ENCODE peak calls at places on chromosome 21, in five cellular contexts. One of them, this sample, is unnamed.

GRCh38 chr21:25496825-25497482 is 110.3 kb downstream of the MRPL39 start:
- DNase-seq in GM12878: no peak
- DNase-seq in fibroblast of lung: peak
- DNase-seq in SK-N-SH: no peak
- DNase-seq in neural progenitor cell: no peak
- DNase-seq in this sample: no peak

GRCh38 chr21:43697758-43698643 is 20.9 kb upstream of the PDXK start:
- DNase-seq in GM12878: no peak
- DNase-seq in fibroblast of lung: peak
- DNase-seq in SK-N-SH: no peak
- DNase-seq in neural progenitor cell: no peak
- DNase-seq in this sample: peak

GRCh38 chr21:34935868-34936267 is 113.2 kb downstream of the RUNX1 start:
- DNase-seq in GM12878: no peak
- DNase-seq in fibroblast of lung: peak
- DNase-seq in SK-N-SH: no peak
- DNase-seq in neural progenitor cell: no peak
- DNase-seq in this sample: no peak

GRCh38 chr21:42770717-42771502 is 108.4 kb downstream of the WDR4 start:
- DNase-seq in GM12878: no peak
- DNase-seq in fibroblast of lung: no peak
- DNase-seq in SK-N-SH: no peak
- DNase-seq in neural progenitor cell: no peak
- DNase-seq in this sample: peak

GRCh38 chr21:42092805-42093590 is 21.9 kb downstream of the UMODL1 start:
- DNase-seq in GM12878: no peak
- DNase-seq in fibroblast of lung: peak
- DNase-seq in SK-N-SH: no peak
- DNase-seq in neural progenitor cell: no peak
- DNase-seq in this sample: peak

GRCh38 chr21:38913120-38913975 is 107.6 kb downstream of the ETS2 start:
- DNase-seq in GM12878: no peak
- DNase-seq in fibroblast of lung: peak
- DNase-seq in SK-N-SH: peak
- DNase-seq in neural progenitor cell: peak
- DNase-seq in this sample: peak

GRCh38 chr21:44392916-44393315 is 39.5 kb downstream of the TRPM2 start:
- DNase-seq in GM12878: no peak
- DNase-seq in fibroblast of lung: no peak
- DNase-seq in SK-N-SH: peak
- DNase-seq in neural progenitor cell: peak
- DNase-seq in this sample: no peak

GRCh38 chr21:44598031-44598430 is 2.4 kb upstream of the KRTAP10-7 start:
- DNase-seq in GM12878: no peak
- DNase-seq in fibroblast of lung: peak
- DNase-seq in SK-N-SH: no peak
- DNase-seq in neural progenitor cell: peak
- DNase-seq in this sample: no peak

GRCh38 chr21:42398414-42399030 is 2.7 kb upstream of the TMPRSS3 start:
- DNase-seq in GM12878: no peak
- DNase-seq in fibroblast of lung: no peak
- DNase-seq in SK-N-SH: no peak
- DNase-seq in neural progenitor cell: no peak
- DNase-seq in this sample: no peak

GRCh38 chr21:42003051-42003461 is 7.1 kb downstream of the ZBTB21 start:
- DNase-seq in GM12878: no peak
- DNase-seq in fibroblast of lung: peak
- DNase-seq in SK-N-SH: no peak
- DNase-seq in neural progenitor cell: no peak
- DNase-seq in this sample: no peak

GRCh38 chr21:42781981-42782722 is 97.2 kb downstream of the WDR4 start:
- DNase-seq in GM12878: no peak
- DNase-seq in fibroblast of lung: no peak
- DNase-seq in SK-N-SH: peak
- DNase-seq in neural progenitor cell: no peak
- DNase-seq in this sample: peak

GRCh38 chr21:34367320-34367935 is 3.6 kb downstream of the KCNE2 start:
- DNase-seq in GM12878: no peak
- DNase-seq in fibroblast of lung: peak
- DNase-seq in SK-N-SH: peak
- DNase-seq in neural progenitor cell: peak
- DNase-seq in this sample: no peak

GRCh38 chr21:29298348-29299045 is at the start of gene BACH1:
- DNase-seq in GM12878: no peak
- DNase-seq in fibroblast of lung: peak
- DNase-seq in SK-N-SH: peak
- DNase-seq in neural progenitor cell: peak
- DNase-seq in this sample: peak

GRCh38 chr21:37294674-37295073 is 27.5 kb upstream of the VPS26C start:
- DNase-seq in GM12878: no peak
- DNase-seq in fibroblast of lung: no peak
- DNase-seq in SK-N-SH: no peak
- DNase-seq in neural progenitor cell: no peak
- DNase-seq in this sample: no peak
- H3K9ac ChIP-seq in GM12878: no peak
- H3K9ac ChIP-seq in fibroblast of lung: no peak
- H3K9ac ChIP-seq in SK-N-SH: no peak
- H3K9ac ChIP-seq in neural progenitor cell: no peak
- H3K9ac ChIP-seq in this sample: no peak

GRCh38 chr21:14900611-14901010 is 164.2 kb downstream of the NRIP1 start:
- DNase-seq in GM12878: no peak
- DNase-seq in fibroblast of lung: peak
- DNase-seq in SK-N-SH: no peak
- DNase-seq in neural progenitor cell: no peak
- DNase-seq in this sample: no peak

GRCh38 chr21:14895792-14896191 is 169.0 kb downstream of the NRIP1 start:
- DNase-seq in GM12878: no peak
- DNase-seq in fibroblast of lung: no peak
- DNase-seq in SK-N-SH: no peak
- DNase-seq in neural progenitor cell: no peak
- DNase-seq in this sample: no peak

GRCh38 chr21:14901482-14901958 is 163.3 kb downstream of the NRIP1 start:
- DNase-seq in GM12878: no peak
- DNase-seq in fibroblast of lung: peak
- DNase-seq in SK-N-SH: no peak
- DNase-seq in neural progenitor cell: no peak
- DNase-seq in this sample: no peak

DNA sequence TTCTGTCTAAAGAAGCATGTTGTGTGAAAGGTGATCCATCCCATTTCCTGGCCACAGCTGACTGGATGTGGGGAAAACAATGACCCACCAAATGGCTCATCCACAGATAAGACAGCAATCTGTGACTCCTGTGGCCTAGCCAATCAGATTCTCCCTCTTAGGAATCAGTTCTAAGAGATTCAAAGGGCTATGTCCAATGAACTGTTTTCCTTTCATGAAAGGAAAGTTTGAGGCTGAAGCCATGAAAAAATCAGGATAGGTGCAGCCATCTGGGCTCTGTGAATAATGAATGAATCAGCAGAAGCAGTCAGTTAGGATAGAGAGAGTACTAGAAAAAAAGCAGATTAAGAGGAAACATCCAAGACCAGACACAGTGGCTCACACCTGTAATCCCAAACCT is 164.7 kb downstream of the NRIP1 start:
- DNase-seq in GM12878: no peak
- DNase-seq in fibroblast of lung: peak
- DNase-seq in SK-N-SH: no peak
- DNase-seq in neural progenitor cell: no peak
- DNase-seq in this sample: no peak
- H3K9ac ChIP-seq in GM12878: no peak
- H3K9ac ChIP-seq in fibroblast of lung: no peak
- H3K9ac ChIP-seq in SK-N-SH: no peak
- H3K9ac ChIP-seq in neural progenitor cell: no peak
- H3K9ac ChIP-seq in this sample: no peak

GRCh38 chr21:46057710-46058241 is 40.1 kb upstream of the COL6A2 start:
- DNase-seq in GM12878: no peak
- DNase-seq in fibroblast of lung: no peak
- DNase-seq in SK-N-SH: no peak
- DNase-seq in neural progenitor cell: no peak
- DNase-seq in this sample: peak
- H3K9ac ChIP-seq in GM12878: no peak
- H3K9ac ChIP-seq in fibroblast of lung: no peak
- H3K9ac ChIP-seq in SK-N-SH: no peak
- H3K9ac ChIP-seq in neural progenitor cell: no peak
- H3K9ac ChIP-seq in this sample: no peak

DNA sequence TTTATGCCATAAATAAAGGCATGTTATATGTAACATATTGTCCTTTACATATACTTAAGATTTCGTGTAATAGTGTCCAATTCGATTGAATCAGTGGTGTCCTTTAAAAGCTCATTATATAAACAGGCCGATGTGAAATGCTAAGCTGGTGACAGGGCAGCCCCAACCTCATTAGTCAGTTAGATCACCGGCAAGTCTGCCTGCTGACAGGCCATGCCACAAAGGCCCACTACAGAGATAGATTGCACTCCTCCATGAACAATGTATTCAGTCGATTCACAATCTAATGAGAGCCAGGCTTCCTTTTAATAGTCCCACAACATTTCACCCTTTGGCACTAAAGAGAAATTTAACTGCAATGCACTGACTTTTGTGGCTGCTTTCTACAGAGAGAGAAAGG is 298.0 kb downstream of the PCP4 start:
- DNase-seq in GM12878: no peak
- DNase-seq in fibroblast of lung: peak
- DNase-seq in SK-N-SH: no peak
- DNase-seq in neural progenitor cell: peak
- DNase-seq in this sample: no peak
- H3K9ac ChIP-seq in GM12878: no peak
- H3K9ac ChIP-seq in fibroblast of lung: no peak
- H3K9ac ChIP-seq in SK-N-SH: no peak
- H3K9ac ChIP-seq in neural progenitor cell: no peak
- H3K9ac ChIP-seq in this sample: no peak

DNA sequence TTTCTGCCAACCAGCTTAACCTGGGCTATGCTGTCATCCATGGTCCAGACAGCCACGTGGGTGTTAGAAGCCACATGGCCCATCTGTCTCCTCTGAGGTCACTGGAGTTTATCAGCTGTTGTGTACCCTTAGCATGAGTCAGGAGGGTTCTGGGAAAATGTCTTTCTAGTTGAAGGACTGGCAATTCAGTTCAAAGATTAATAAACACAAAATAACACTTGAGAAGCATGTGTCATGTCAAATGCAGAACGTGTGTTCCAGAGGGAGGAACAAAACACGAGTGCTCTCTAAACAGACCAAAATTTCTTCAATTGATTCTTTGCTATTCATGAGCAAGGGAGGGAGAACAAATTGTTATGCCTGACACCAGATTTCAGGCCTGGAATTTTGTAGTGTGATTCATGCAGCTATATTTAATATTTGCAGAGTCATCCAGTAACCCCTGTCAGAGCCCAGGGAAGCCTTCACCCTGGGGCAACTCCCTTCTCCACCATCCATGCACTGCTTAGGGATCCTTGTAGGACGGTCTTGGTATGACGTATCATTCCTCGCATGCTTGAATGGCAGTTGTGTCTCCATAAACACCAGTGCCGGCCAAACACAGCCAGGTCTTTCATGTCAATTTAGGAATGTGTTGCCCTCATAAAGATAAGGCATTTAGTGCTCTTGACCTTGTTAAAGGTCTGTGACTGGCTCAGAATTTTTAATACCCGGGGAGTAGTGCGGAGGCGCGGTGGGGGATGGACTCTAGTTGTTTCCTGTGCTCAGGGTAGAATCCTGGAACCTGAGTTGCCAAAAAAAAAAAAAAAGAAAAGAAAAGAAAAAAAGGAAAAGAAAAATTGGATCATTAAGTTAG is 27.7 kb upstream of the DYRK1A start:
- DNase-seq in GM12878: no peak
- DNase-seq in fibroblast of lung: peak
- DNase-seq in SK-N-SH: peak
- DNase-seq in neural progenitor cell: no peak
- DNase-seq in this sample: peak
- H3K9ac ChIP-seq in GM12878: no peak
- H3K9ac ChIP-seq in fibroblast of lung: no peak
- H3K9ac ChIP-seq in SK-N-SH: peak
- H3K9ac ChIP-seq in neural progenitor cell: no peak
- H3K9ac ChIP-seq in this sample: no peak

DNA sequence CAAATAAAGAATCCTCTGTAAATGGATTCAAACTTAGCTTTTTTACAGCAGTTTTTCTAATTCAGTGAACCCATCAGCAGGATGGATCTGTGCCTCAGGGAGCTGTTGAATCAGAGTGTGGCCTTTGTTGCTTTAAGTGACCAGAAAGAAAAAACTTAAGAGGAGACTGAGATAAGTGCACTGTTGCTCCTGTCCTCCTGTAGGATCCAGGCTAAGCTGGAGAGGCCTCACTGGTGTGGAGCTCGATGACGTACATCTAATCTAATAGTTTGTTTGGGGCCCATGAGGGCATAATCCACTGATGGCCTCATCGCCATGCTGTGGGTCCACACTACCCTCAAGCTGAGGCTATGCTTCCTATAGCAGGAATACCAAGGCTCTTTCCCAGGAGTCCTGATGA is 10.6 kb downstream of the DIP2A start:
- DNase-seq in GM12878: no peak
- DNase-seq in fibroblast of lung: no peak
- DNase-seq in SK-N-SH: no peak
- DNase-seq in neural progenitor cell: no peak
- DNase-seq in this sample: no peak
- H3K9ac ChIP-seq in GM12878: no peak
- H3K9ac ChIP-seq in fibroblast of lung: no peak
- H3K9ac ChIP-seq in SK-N-SH: no peak
- H3K9ac ChIP-seq in neural progenitor cell: no peak
- H3K9ac ChIP-seq in this sample: no peak